ENCODE peak calls at places on chromosome 16, in ten cellular contexts. T, H, P, L, I, B, G, N, C and F are unnamed samples.

GRCh38 chr16:22375117-22375962 is 921 bp upstream of the CDR2 start:
- DNase-seq in T (no peak), H (no peak), P (peak), L (no peak), I (no peak), B (peak), G (no peak), N (no peak), C (no peak), F (peak)

GRCh38 chr16:27177031-27177774 is 26.1 kb upstream of the KDM8 start:
- DNase-seq in T (peak), H (no peak), P (no peak), L (no peak), I (peak), B (no peak), G (peak), N (no peak), C (no peak), F (no peak)

GRCh38 chr16:77585379-77585778 is 136.9 kb upstream of the NUDT7 start:
- DNase-seq in T (peak), H (no peak), P (no peak), L (no peak), I (no peak), B (no peak), G (peak), N (no peak), C (no peak), F (no peak)

GRCh38 chr16:89168381-89169189 is 3.0 kb upstream of the CDH15 start:
- DNase-seq in T (no peak), H (no peak), P (no peak), L (no peak), I (no peak), B (no peak), G (no peak), N (no peak), C (no peak), F (no peak)

GRCh38 chr16:73878616-73879015 is 418.0 kb upstream of the PSMD7 start:
- DNase-seq in T (peak), H (no peak), P (peak), L (no peak), I (peak), B (peak), G (peak), N (no peak), C (no peak), F (peak)

GRCh38 chr16:85089485-85089884 is 22.8 kb downstream of the CIBAR2 start:
- DNase-seq in T (peak), H (no peak), P (no peak), L (no peak), I (peak), B (no peak), G (no peak), N (no peak), C (no peak), F (no peak)

GRCh38 chr16:13892301-13892700 is 27.7 kb upstream of the ERCC4 start:
- DNase-seq in T (no peak), H (no peak), P (no peak), L (no peak), I (no peak), B (no peak), G (no peak), N (no peak), C (no peak), F (no peak)

GRCh38 chr16:89922884-89923639 is at the start of gene TUBB3:
- DNase-seq in T (peak), H (no peak), P (peak), L (no peak), I (peak), B (no peak), G (peak), N (no peak), C (no peak), F (peak)

GRCh38 chr16:89330177-89330856 is 112.8 kb downstream of the ZNF778 start:
- DNase-seq in T (no peak), H (no peak), P (peak), L (no peak), I (peak), B (no peak), G (peak), N (peak), C (peak), F (peak)

GRCh38 chr16:8729779-8730334 is 55.4 kb downstream of the ABAT start:
- DNase-seq in T (no peak), H (peak), P (no peak), L (no peak), I (no peak), B (peak), G (no peak), N (no peak), C (no peak), F (no peak)

GRCh38 chr16:59878479-59878878 is 1144.4 kb upstream of the GOT2 start:
- DNase-seq in T (no peak), H (no peak), P (peak), L (no peak), I (peak), B (no peak), G (peak), N (no peak), C (no peak), F (peak)

GRCh38 chr16:75110637-75111513 is 5.7 kb downstream of the LDHD start:
- DNase-seq in T (peak), H (peak), P (peak), L (no peak), I (peak), B (peak), G (peak), N (peak), C (peak), F (peak)

GRCh38 chr16:18958621-18959578 is 24.8 kb upstream of the TMC7 start:
- DNase-seq in T (no peak), H (no peak), P (no peak), L (peak), I (peak), B (no peak), G (no peak), N (no peak), C (no peak), F (no peak)